ENCODE peak calls at places on chromosomes 11 and 22, in six cellular contexts. One of them, this sample, is unnamed.

GRCh38 chr11:7599209-7599608 is 74.1 kb downstream of the CYB5R2 start:
- DNase-seq in IMR-90: no peak
- DNase-seq in coronary artery: no peak
- DNase-seq in tibial artery: no peak
- DNase-seq in pancreas: no peak
- DNase-seq in GM12865: no peak
- DNase-seq in this sample: no peak

GRCh38 chr11:72238040-72238450 is 5.9 kb downstream of the PHOX2A start:
- DNase-seq in IMR-90: peak
- DNase-seq in coronary artery: no peak
- DNase-seq in tibial artery: no peak
- DNase-seq in pancreas: peak
- DNase-seq in GM12865: peak
- DNase-seq in this sample: peak

GRCh38 chr22:38269466-38269865 is 3.3 kb downstream of the TMEM184B start:
- DNase-seq in IMR-90: no peak
- DNase-seq in coronary artery: no peak
- DNase-seq in tibial artery: no peak
- DNase-seq in pancreas: no peak
- DNase-seq in GM12865: no peak
- DNase-seq in this sample: no peak

GRCh38 chr11:70892889-70893288 is 359.5 kb downstream of the SHANK2 start:
- DNase-seq in IMR-90: no peak
- DNase-seq in coronary artery: no peak
- DNase-seq in tibial artery: no peak
- DNase-seq in pancreas: no peak
- DNase-seq in GM12865: no peak
- DNase-seq in this sample: no peak

GRCh38 chr11:128621491-128622136 is 34.3 kb upstream of the ETS1 start:
- DNase-seq in IMR-90: peak
- DNase-seq in coronary artery: no peak
- DNase-seq in tibial artery: no peak
- DNase-seq in pancreas: no peak
- DNase-seq in GM12865: no peak
- DNase-seq in this sample: peak

GRCh38 chr11:62104816-62105610 is 18.8 kb upstream of the INCENP start:
- DNase-seq in IMR-90: peak
- DNase-seq in coronary artery: no peak
- DNase-seq in tibial artery: no peak
- DNase-seq in pancreas: no peak
- DNase-seq in GM12865: no peak
- DNase-seq in this sample: no peak

GRCh38 chr22:21832291-21833290 is 34.9 kb downstream of the MAPK1 start:
- DNase-seq in IMR-90: peak
- DNase-seq in coronary artery: no peak
- DNase-seq in tibial artery: no peak
- DNase-seq in pancreas: no peak
- DNase-seq in GM12865: no peak
- DNase-seq in this sample: no peak

GRCh38 chr22:48979482-48979881 is 848.2 kb downstream of the BRD1 start:
- DNase-seq in IMR-90: no peak
- DNase-seq in coronary artery: no peak
- DNase-seq in tibial artery: no peak
- DNase-seq in pancreas: no peak
- DNase-seq in GM12865: no peak
- DNase-seq in this sample: no peak

GRCh38 chr11:80841716-80842115 is 1400.9 kb upstream of the TENM4 start:
- DNase-seq in IMR-90: no peak
- DNase-seq in coronary artery: no peak
- DNase-seq in tibial artery: no peak
- DNase-seq in pancreas: no peak
- DNase-seq in GM12865: no peak
- DNase-seq in this sample: no peak

GRCh38 chr22:49305215-49305965 is 522.3 kb downstream of the BRD1 start:
- DNase-seq in IMR-90: no peak
- DNase-seq in coronary artery: peak
- DNase-seq in tibial artery: peak
- DNase-seq in pancreas: peak
- DNase-seq in GM12865: no peak
- DNase-seq in this sample: no peak

GRCh38 chr22:22753526-22754267 is 109.3 kb downstream of the GGTLC2 start:
- DNase-seq in IMR-90: peak
- DNase-seq in coronary artery: peak
- DNase-seq in tibial artery: peak
- DNase-seq in pancreas: peak
- DNase-seq in GM12865: peak
- DNase-seq in this sample: peak

GRCh38 chr22:22721681-22722309 is 77.4 kb downstream of the GGTLC2 start:
- DNase-seq in IMR-90: peak
- DNase-seq in coronary artery: no peak
- DNase-seq in tibial artery: no peak
- DNase-seq in pancreas: no peak
- DNase-seq in GM12865: peak
- DNase-seq in this sample: no peak

GRCh38 chr11:7585816-7586215 is 72.0 kb downstream of the PPFIBP2 start:
- DNase-seq in IMR-90: peak
- DNase-seq in coronary artery: no peak
- DNase-seq in tibial artery: no peak
- DNase-seq in pancreas: no peak
- DNase-seq in GM12865: no peak
- DNase-seq in this sample: no peak

GRCh38 chr11:114605370-114605769 is 9.8 kb upstream of the NXPE4 start:
- DNase-seq in IMR-90: no peak
- DNase-seq in coronary artery: no peak
- DNase-seq in tibial artery: no peak
- DNase-seq in pancreas: no peak
- DNase-seq in GM12865: peak
- DNase-seq in this sample: no peak

GRCh38 chr11:35116762-35117588 is 22.0 kb upstream of the CD44 start:
- DNase-seq in IMR-90: peak
- DNase-seq in coronary artery: no peak
- DNase-seq in tibial artery: no peak
- DNase-seq in pancreas: peak
- DNase-seq in GM12865: no peak
- DNase-seq in this sample: no peak

GRCh38 chr11:78000193-78000592 is 5.7 kb upstream of the INTS4 start:
- DNase-seq in IMR-90: peak
- DNase-seq in coronary artery: no peak
- DNase-seq in tibial artery: no peak
- DNase-seq in pancreas: peak
- DNase-seq in GM12865: peak
- DNase-seq in this sample: no peak

GRCh38 chr22:47422736-47423135 is 660.3 kb downstream of the TBC1D22A start:
- DNase-seq in IMR-90: no peak
- DNase-seq in coronary artery: no peak
- DNase-seq in tibial artery: no peak
- DNase-seq in pancreas: no peak
- DNase-seq in GM12865: no peak
- DNase-seq in this sample: no peak

GRCh38 chr11:57527056-57527631 is 3.4 kb downstream of the TIMM10 start:
- DNase-seq in IMR-90: peak
- DNase-seq in coronary artery: no peak
- DNase-seq in tibial artery: peak
- DNase-seq in pancreas: peak
- DNase-seq in GM12865: peak
- DNase-seq in this sample: peak

GRCh38 chr11:132941024-132941646 is 591.2 kb downstream of the OPCML start:
- DNase-seq in IMR-90: peak
- DNase-seq in coronary artery: no peak
- DNase-seq in tibial artery: no peak
- DNase-seq in pancreas: no peak
- DNase-seq in GM12865: peak
- DNase-seq in this sample: no peak

GRCh38 chr11:121237686-121238658 is 54.6 kb upstream of the SC5D start:
- DNase-seq in IMR-90: peak
- DNase-seq in coronary artery: no peak
- DNase-seq in tibial artery: no peak
- DNase-seq in pancreas: peak
- DNase-seq in GM12865: peak
- DNase-seq in this sample: no peak

GRCh38 chr22:29152381-29153138 is 53.1 kb upstream of the EMID1 start:
- DNase-seq in IMR-90: no peak
- DNase-seq in coronary artery: no peak
- DNase-seq in tibial artery: peak
- DNase-seq in pancreas: no peak
- DNase-seq in GM12865: no peak
- DNase-seq in this sample: no peak

GRCh38 chr11:116636341-116636968 is 136.3 kb downstream of the BUD13 start:
- DNase-seq in IMR-90: no peak
- DNase-seq in coronary artery: peak
- DNase-seq in tibial artery: no peak
- DNase-seq in pancreas: no peak
- DNase-seq in GM12865: no peak
- DNase-seq in this sample: no peak

GRCh38 chr22:31075961-31076360 is 5.2 kb upstream of the SMTN start:
- DNase-seq in IMR-90: peak
- DNase-seq in coronary artery: peak
- DNase-seq in tibial artery: peak
- DNase-seq in pancreas: peak
- DNase-seq in GM12865: no peak
- DNase-seq in this sample: peak

GRCh38 chr11:120680322-120680721 is 168.8 kb downstream of the GRIK4 start:
- DNase-seq in IMR-90: no peak
- DNase-seq in coronary artery: no peak
- DNase-seq in tibial artery: no peak
- DNase-seq in pancreas: no peak
- DNase-seq in GM12865: no peak
- DNase-seq in this sample: no peak

GRCh38 chr11:1222491-1223345 is at the start of gene MUC5B:
- DNase-seq in IMR-90: no peak
- DNase-seq in coronary artery: no peak
- DNase-seq in tibial artery: no peak
- DNase-seq in pancreas: no peak
- DNase-seq in GM12865: no peak
- DNase-seq in this sample: peak

GRCh38 chr11:65917077-65917433 is 1.8 kb downstream of the C11orf68 start:
- DNase-seq in IMR-90: no peak
- DNase-seq in coronary artery: no peak
- DNase-seq in tibial artery: no peak
- DNase-seq in pancreas: no peak
- DNase-seq in GM12865: no peak
- DNase-seq in this sample: no peak

GRCh38 chr11:65917434-65918210 is 1.2 kb downstream of the C11orf68 start:
- DNase-seq in IMR-90: no peak
- DNase-seq in coronary artery: no peak
- DNase-seq in tibial artery: no peak
- DNase-seq in pancreas: no peak
- DNase-seq in GM12865: no peak
- DNase-seq in this sample: peak

GRCh38 chr11:65916391-65916790 is 2.5 kb downstream of the C11orf68 start:
- DNase-seq in IMR-90: no peak
- DNase-seq in coronary artery: no peak
- DNase-seq in tibial artery: no peak
- DNase-seq in pancreas: no peak
- DNase-seq in GM12865: no peak
- DNase-seq in this sample: no peak

GRCh38 chr11:65915101-65915820 is 3.6 kb downstream of the C11orf68 start:
- DNase-seq in IMR-90: no peak
- DNase-seq in coronary artery: no peak
- DNase-seq in tibial artery: no peak
- DNase-seq in pancreas: no peak
- DNase-seq in GM12865: no peak
- DNase-seq in this sample: no peak

GRCh38 chr11:65915821-65916251 is 3.0 kb downstream of the C11orf68 start:
- DNase-seq in IMR-90: peak
- DNase-seq in coronary artery: peak
- DNase-seq in tibial artery: peak
- DNase-seq in pancreas: peak
- DNase-seq in GM12865: no peak
- DNase-seq in this sample: peak
- TF ChIP-seq CTCF in IMR-90: no peak
- TF ChIP-seq CTCF in coronary artery: no peak
- TF ChIP-seq CTCF in tibial artery: no peak
- TF ChIP-seq CTCF in pancreas: no peak
- TF ChIP-seq CTCF in GM12865: no peak
- TF ChIP-seq CTCF in this sample: no peak

GRCh38 chr11:10622108-10622507 is 53.6 kb upstream of the LYVE1 start:
- DNase-seq in IMR-90: no peak
- DNase-seq in coronary artery: peak
- DNase-seq in tibial artery: no peak
- DNase-seq in pancreas: no peak
- DNase-seq in GM12865: no peak
- DNase-seq in this sample: no peak

GRCh38 chr11:10625281-10625981 is 57.0 kb upstream of the LYVE1 start:
- DNase-seq in IMR-90: no peak
- DNase-seq in coronary artery: peak
- DNase-seq in tibial artery: no peak
- DNase-seq in pancreas: no peak
- DNase-seq in GM12865: no peak
- DNase-seq in this sample: no peak

GRCh38 chr11:10622957-10623787 is 54.7 kb upstream of the LYVE1 start:
- DNase-seq in IMR-90: no peak
- DNase-seq in coronary artery: peak
- DNase-seq in tibial artery: peak
- DNase-seq in pancreas: no peak
- DNase-seq in GM12865: peak
- DNase-seq in this sample: no peak

GRCh38 chr11:10625982-10626311 is 57.5 kb upstream of the LYVE1 start:
- DNase-seq in IMR-90: no peak
- DNase-seq in coronary artery: peak
- DNase-seq in tibial artery: no peak
- DNase-seq in pancreas: no peak
- DNase-seq in GM12865: no peak
- DNase-seq in this sample: no peak

GRCh38 chr11:10623797-10624761 is 55.6 kb upstream of the LYVE1 start:
- DNase-seq in IMR-90: peak
- DNase-seq in coronary artery: peak
- DNase-seq in tibial artery: no peak
- DNase-seq in pancreas: no peak
- DNase-seq in GM12865: peak
- DNase-seq in this sample: peak
- H3K4me3 ChIP-seq in IMR-90: no peak
- H3K4me3 ChIP-seq in coronary artery: no peak
- H3K4me3 ChIP-seq in tibial artery: no peak
- H3K4me3 ChIP-seq in pancreas: no peak
- H3K4me3 ChIP-seq in GM12865: no peak
- H3K4me3 ChIP-seq in this sample: no peak

GRCh38 chr11:12655842-12656241 is 18.4 kb upstream of the TEAD1 start:
- DNase-seq in IMR-90: no peak
- DNase-seq in coronary artery: no peak
- DNase-seq in tibial artery: no peak
- DNase-seq in pancreas: no peak
- DNase-seq in GM12865: no peak
- DNase-seq in this sample: no peak
- TF ChIP-seq CTCF in IMR-90: no peak
- TF ChIP-seq CTCF in coronary artery: no peak
- TF ChIP-seq CTCF in tibial artery: no peak
- TF ChIP-seq CTCF in pancreas: no peak
- TF ChIP-seq CTCF in GM12865: no peak
- TF ChIP-seq CTCF in this sample: no peak

DNA sequence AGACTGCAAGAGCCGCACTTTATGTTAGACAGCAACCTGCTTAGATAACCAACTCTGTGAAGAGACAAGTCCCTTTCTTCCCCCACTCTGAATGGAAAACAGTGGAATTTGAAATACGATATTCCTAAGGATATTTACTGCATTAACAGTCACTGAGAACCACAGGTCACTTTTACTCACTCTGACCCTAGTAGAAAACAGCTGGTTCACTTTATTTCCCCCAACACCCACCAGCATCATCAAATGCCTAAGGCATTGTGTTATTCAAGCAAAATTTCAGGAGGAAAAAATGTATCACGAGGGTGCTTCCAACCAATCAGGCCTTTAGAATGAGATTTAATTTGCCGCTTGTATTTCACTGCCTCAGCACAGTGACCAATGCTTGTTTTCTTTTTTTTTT is 1134.1 kb upstream of the CCDC90B start:
- DNase-seq in IMR-90: no peak
- DNase-seq in coronary artery: no peak
- DNase-seq in tibial artery: no peak
- DNase-seq in pancreas: no peak
- DNase-seq in GM12865: no peak
- DNase-seq in this sample: no peak
- H3K4me3 ChIP-seq in IMR-90: no peak
- H3K4me3 ChIP-seq in coronary artery: no peak
- H3K4me3 ChIP-seq in tibial artery: no peak
- H3K4me3 ChIP-seq in pancreas: no peak
- H3K4me3 ChIP-seq in GM12865: no peak
- H3K4me3 ChIP-seq in this sample: no peak